ENCODE peak calls at places on chromosomes 5 and 9, in five cellular contexts. One of them, this sample, is unnamed.

GRCh38 chr5:57779383-57780223 is 297.0 kb upstream of the ACTBL2 start:
- DNase-seq in IMR-90: peak; percentile 83
- DNase-seq in esophagus squamous epithelium: no peak
- DNase-seq in CD4-positive, CD25-positive, alpha-beta regulatory T cell: no peak
- DNase-seq in fibroblast of pulmonary artery: peak; percentile 86
- DNase-seq in this sample: peak; percentile 91

GRCh38 chr9:114291064-114291474 is 31.8 kb upstream of the ORM1 start:
- DNase-seq in IMR-90: peak; percentile 67
- DNase-seq in esophagus squamous epithelium: peak; percentile 11
- DNase-seq in CD4-positive, CD25-positive, alpha-beta regulatory T cell: peak; percentile 51
- DNase-seq in fibroblast of pulmonary artery: peak; percentile 71
- DNase-seq in this sample: peak; percentile 74

GRCh38 chr5:149831492-149831891 is 101.4 kb downstream of the PPARGC1B start:
- DNase-seq in esophagus squamous epithelium: no peak
- DNase-seq in fibroblast of pulmonary artery: peak; percentile 39
- DNase-seq in IMR-90: peak; percentile 37
- DNase-seq in CD4-positive, CD25-positive, alpha-beta regulatory T cell: no peak
- DNase-seq in this sample: peak; percentile 22

GRCh38 chr5:157322581-157322980 is 56.7 kb downstream of the CYFIP2 start:
- DNase-seq in CD4-positive, CD25-positive, alpha-beta regulatory T cell: no peak
- DNase-seq in IMR-90: no peak
- DNase-seq in fibroblast of pulmonary artery: no peak
- DNase-seq in esophagus squamous epithelium: no peak
- DNase-seq in this sample: no peak

GRCh38 chr5:78648359-78649219 is at the start of gene LHFPL2:
- DNase-seq in esophagus squamous epithelium: no peak
- DNase-seq in IMR-90: peak; percentile 68
- DNase-seq in CD4-positive, CD25-positive, alpha-beta regulatory T cell: no peak
- DNase-seq in fibroblast of pulmonary artery: peak; percentile 83
- DNase-seq in this sample: peak; percentile 65

GRCh38 chr9:110994771-110995241 is 43.5 kb downstream of the LPAR1 start:
- DNase-seq in fibroblast of pulmonary artery: no peak
- DNase-seq in CD4-positive, CD25-positive, alpha-beta regulatory T cell: no peak
- DNase-seq in esophagus squamous epithelium: no peak
- DNase-seq in IMR-90: peak; percentile 44
- DNase-seq in this sample: peak; percentile 39

GRCh38 chr5:989961-990530 is 18.6 kb upstream of the NKD2 start:
- DNase-seq in fibroblast of pulmonary artery: peak; percentile 61
- DNase-seq in CD4-positive, CD25-positive, alpha-beta regulatory T cell: no peak
- DNase-seq in esophagus squamous epithelium: no peak
- DNase-seq in IMR-90: no peak
- DNase-seq in this sample: no peak

GRCh38 chr9:136228107-136228875 is 17.3 kb downstream of the QSOX2 start:
- DNase-seq in fibroblast of pulmonary artery: peak; percentile 48
- DNase-seq in CD4-positive, CD25-positive, alpha-beta regulatory T cell: no peak
- DNase-seq in esophagus squamous epithelium: no peak
- DNase-seq in IMR-90: peak; percentile 89
- DNase-seq in this sample: peak; percentile 54

GRCh38 chr9:130626249-130626982 is 38.0 kb upstream of the PRDM12 start:
- DNase-seq in esophagus squamous epithelium: no peak
- DNase-seq in IMR-90: no peak
- DNase-seq in CD4-positive, CD25-positive, alpha-beta regulatory T cell: no peak
- DNase-seq in fibroblast of pulmonary artery: no peak
- DNase-seq in this sample: no peak

GRCh38 chr9:75739884-75740611 is 150.4 kb upstream of the PCSK5 start:
- DNase-seq in CD4-positive, CD25-positive, alpha-beta regulatory T cell: no peak
- DNase-seq in esophagus squamous epithelium: no peak
- DNase-seq in IMR-90: no peak
- DNase-seq in fibroblast of pulmonary artery: no peak
- DNase-seq in this sample: no peak

GRCh38 chr9:114122152-114122615 is 23.1 kb upstream of the KIF12 start:
- DNase-seq in esophagus squamous epithelium: no peak
- DNase-seq in IMR-90: no peak
- DNase-seq in CD4-positive, CD25-positive, alpha-beta regulatory T cell: no peak
- DNase-seq in fibroblast of pulmonary artery: no peak
- DNase-seq in this sample: no peak

GRCh38 chr5:128681096-128681495 is 143.1 kb upstream of the FBN2 start:
- DNase-seq in IMR-90: no peak
- DNase-seq in fibroblast of pulmonary artery: peak; percentile 39
- DNase-seq in esophagus squamous epithelium: no peak
- DNase-seq in CD4-positive, CD25-positive, alpha-beta regulatory T cell: no peak
- DNase-seq in this sample: no peak

GRCh38 chr5:103744159-103744558 is 181.6 kb upstream of the NUDT12 start:
- DNase-seq in IMR-90: peak; percentile 46
- DNase-seq in CD4-positive, CD25-positive, alpha-beta regulatory T cell: no peak
- DNase-seq in fibroblast of pulmonary artery: peak; percentile 51
- DNase-seq in esophagus squamous epithelium: no peak
- DNase-seq in this sample: peak; percentile 76

GRCh38 chr5:4879075-4879474 is 261.1 kb upstream of the ADAMTS16 start:
- DNase-seq in IMR-90: no peak
- DNase-seq in esophagus squamous epithelium: no peak
- DNase-seq in CD4-positive, CD25-positive, alpha-beta regulatory T cell: no peak
- DNase-seq in fibroblast of pulmonary artery: no peak
- DNase-seq in this sample: no peak

GRCh38 chr9:109447329-109448076 is 50.6 kb downstream of the PTPN3 start:
- DNase-seq in esophagus squamous epithelium: no peak
- DNase-seq in fibroblast of pulmonary artery: no peak
- DNase-seq in CD4-positive, CD25-positive, alpha-beta regulatory T cell: no peak
- DNase-seq in IMR-90: no peak
- DNase-seq in this sample: no peak

GRCh38 chr5:128315671-128316070 is 222.4 kb downstream of the FBN2 start:
- DNase-seq in IMR-90: no peak
- DNase-seq in CD4-positive, CD25-positive, alpha-beta regulatory T cell: no peak
- DNase-seq in fibroblast of pulmonary artery: no peak
- DNase-seq in esophagus squamous epithelium: no peak
- DNase-seq in this sample: no peak

GRCh38 chr9:72305102-72305546 is 59.9 kb downstream of the ZFAND5 start:
- DNase-seq in fibroblast of pulmonary artery: peak; percentile 69
- DNase-seq in IMR-90: peak; percentile 92
- DNase-seq in esophagus squamous epithelium: peak; percentile 24
- DNase-seq in CD4-positive, CD25-positive, alpha-beta regulatory T cell: no peak
- DNase-seq in this sample: peak; percentile 81

GRCh38 chr5:143176048-143176447 is 227.4 kb downstream of the NR3C1 start:
- DNase-seq in fibroblast of pulmonary artery: no peak
- DNase-seq in IMR-90: peak; percentile 26
- DNase-seq in esophagus squamous epithelium: no peak
- DNase-seq in CD4-positive, CD25-positive, alpha-beta regulatory T cell: no peak
- DNase-seq in this sample: no peak

GRCh38 chr5:72478276-72478675 is 28.9 kb downstream of the ZNF366 start:
- DNase-seq in IMR-90: no peak
- DNase-seq in fibroblast of pulmonary artery: no peak
- DNase-seq in CD4-positive, CD25-positive, alpha-beta regulatory T cell: no peak
- DNase-seq in esophagus squamous epithelium: no peak
- DNase-seq in this sample: no peak

GRCh38 chr5:139637438-139638089 is 10.6 kb upstream of the CXXC5 start:
- DNase-seq in IMR-90: peak; percentile 74
- DNase-seq in fibroblast of pulmonary artery: peak; percentile 76
- DNase-seq in esophagus squamous epithelium: no peak
- DNase-seq in CD4-positive, CD25-positive, alpha-beta regulatory T cell: peak; percentile 30
- DNase-seq in this sample: peak; percentile 82

GRCh38 chr5:147396070-147396469 is 113.8 kb downstream of the DPYSL3 start:
- DNase-seq in esophagus squamous epithelium: no peak
- DNase-seq in IMR-90: no peak
- DNase-seq in fibroblast of pulmonary artery: no peak
- DNase-seq in CD4-positive, CD25-positive, alpha-beta regulatory T cell: no peak
- DNase-seq in this sample: no peak

GRCh38 chr9:38445154-38446043 is 21.1 kb upstream of the IGFBPL1 start:
- DNase-seq in esophagus squamous epithelium: no peak
- DNase-seq in fibroblast of pulmonary artery: no peak
- DNase-seq in IMR-90: no peak
- DNase-seq in CD4-positive, CD25-positive, alpha-beta regulatory T cell: no peak
- DNase-seq in this sample: no peak

GRCh38 chr9:108913391-108913790 is 20.5 kb downstream of the ELP1 start:
- DNase-seq in CD4-positive, CD25-positive, alpha-beta regulatory T cell: no peak
- DNase-seq in fibroblast of pulmonary artery: no peak
- DNase-seq in IMR-90: no peak
- DNase-seq in esophagus squamous epithelium: no peak
- DNase-seq in this sample: no peak

GRCh38 chr5:170404398-170404797 is 15.2 kb upstream of the KCNMB1 start:
- DNase-seq in esophagus squamous epithelium: no peak
- DNase-seq in IMR-90: no peak
- DNase-seq in fibroblast of pulmonary artery: no peak
- DNase-seq in CD4-positive, CD25-positive, alpha-beta regulatory T cell: no peak
- DNase-seq in this sample: no peak

GRCh38 chr5:112351225-112351624 is 67.9 kb downstream of the EPB41L4A start:
- DNase-seq in fibroblast of pulmonary artery: no peak
- DNase-seq in CD4-positive, CD25-positive, alpha-beta regulatory T cell: no peak
- DNase-seq in IMR-90: no peak
- DNase-seq in esophagus squamous epithelium: no peak
- DNase-seq in this sample: no peak

GRCh38 chr5:77138981-77139380 is 51.9 kb upstream of the ZBED3 start:
- DNase-seq in CD4-positive, CD25-positive, alpha-beta regulatory T cell: no peak
- DNase-seq in IMR-90: peak; percentile 10
- DNase-seq in esophagus squamous epithelium: no peak
- DNase-seq in fibroblast of pulmonary artery: peak; percentile 39
- DNase-seq in this sample: no peak

GRCh38 chr9:1580215-1580614 is 434.9 kb upstream of the SMARCA2 start:
- DNase-seq in esophagus squamous epithelium: no peak
- DNase-seq in IMR-90: no peak
- DNase-seq in fibroblast of pulmonary artery: no peak
- DNase-seq in CD4-positive, CD25-positive, alpha-beta regulatory T cell: no peak
- DNase-seq in this sample: no peak

GRCh38 chr9:130461218-130461630 is 16.5 kb downstream of the ASS1 start:
- DNase-seq in IMR-90: peak; percentile 12
- DNase-seq in CD4-positive, CD25-positive, alpha-beta regulatory T cell: peak; percentile 53
- DNase-seq in fibroblast of pulmonary artery: peak; percentile 39
- DNase-seq in esophagus squamous epithelium: no peak
- DNase-seq in this sample: peak; percentile 31

GRCh38 chr5:55232985-55233928 is at the start of gene CCNO:
- DNase-seq in fibroblast of pulmonary artery: peak; percentile 72
- DNase-seq in CD4-positive, CD25-positive, alpha-beta regulatory T cell: peak; percentile 22
- DNase-seq in esophagus squamous epithelium: no peak
- DNase-seq in IMR-90: peak; percentile 66
- DNase-seq in this sample: peak; percentile 61

GRCh38 chr5:56200856-56201638 is 32.1 kb downstream of the ANKRD55 start:
- DNase-seq in CD4-positive, CD25-positive, alpha-beta regulatory T cell: peak; percentile 38
- DNase-seq in esophagus squamous epithelium: no peak
- DNase-seq in IMR-90: peak; percentile 78
- DNase-seq in fibroblast of pulmonary artery: peak; percentile 90
- DNase-seq in this sample: peak; percentile 86

GRCh38 chr5:68074048-68074632 is 141.4 kb upstream of the PIK3R1 start:
- DNase-seq in fibroblast of pulmonary artery: peak; percentile 30
- DNase-seq in IMR-90: no peak
- DNase-seq in esophagus squamous epithelium: no peak
- DNase-seq in CD4-positive, CD25-positive, alpha-beta regulatory T cell: no peak
- DNase-seq in this sample: peak; percentile 12

GRCh38 chr5:154086641-154087040 is 47.9 kb downstream of the MFAP3 start:
- DNase-seq in fibroblast of pulmonary artery: no peak
- DNase-seq in CD4-positive, CD25-positive, alpha-beta regulatory T cell: no peak
- DNase-seq in IMR-90: no peak
- DNase-seq in esophagus squamous epithelium: no peak
- DNase-seq in this sample: peak; percentile 39

GRCh38 chr5:1090538-1090937 is 21.3 kb downstream of the SLC12A7 start:
- DNase-seq in IMR-90: peak; percentile 21
- DNase-seq in CD4-positive, CD25-positive, alpha-beta regulatory T cell: no peak
- DNase-seq in esophagus squamous epithelium: no peak
- DNase-seq in fibroblast of pulmonary artery: peak; percentile 11
- DNase-seq in this sample: peak; percentile 32

GRCh38 chr5:173051746-173052145 is 4.4 kb upstream of the CREBRF start:
- DNase-seq in esophagus squamous epithelium: no peak
- DNase-seq in fibroblast of pulmonary artery: no peak
- DNase-seq in CD4-positive, CD25-positive, alpha-beta regulatory T cell: no peak
- DNase-seq in IMR-90: peak; percentile 83
- DNase-seq in this sample: peak; percentile 45

GRCh38 chr5:38905516-38905915 is 59.7 kb downstream of the OSMR start:
- DNase-seq in CD4-positive, CD25-positive, alpha-beta regulatory T cell: no peak
- DNase-seq in fibroblast of pulmonary artery: no peak
- DNase-seq in IMR-90: peak; percentile 26
- DNase-seq in esophagus squamous epithelium: no peak
- DNase-seq in this sample: peak; percentile 58

GRCh38 chr9:129469188-129469987 is 151.5 kb downstream of the C9orf50 start:
- DNase-seq in CD4-positive, CD25-positive, alpha-beta regulatory T cell: no peak
- DNase-seq in esophagus squamous epithelium: no peak
- DNase-seq in IMR-90: no peak
- DNase-seq in fibroblast of pulmonary artery: no peak
- DNase-seq in this sample: no peak

GRCh38 chr5:6584727-6585126 is 48.1 kb downstream of the NSUN2 start:
- DNase-seq in fibroblast of pulmonary artery: no peak
- DNase-seq in IMR-90: no peak
- DNase-seq in esophagus squamous epithelium: no peak
- DNase-seq in CD4-positive, CD25-positive, alpha-beta regulatory T cell: no peak
- DNase-seq in this sample: no peak
- H3K4me3 ChIP-seq in fibroblast of pulmonary artery: no peak overlapping the region
- H3K4me3 ChIP-seq in IMR-90: no peak overlapping the region
- H3K4me3 ChIP-seq in esophagus squamous epithelium: no peak overlapping the region
- H3K4me3 ChIP-seq in CD4-positive, CD25-positive, alpha-beta regulatory T cell: no peak overlapping the region
- H3K4me3 ChIP-seq in this sample: no peak overlapping the region

GRCh38 chr5:115735108-115735998 is 81.1 kb downstream of the CDO1 start:
- DNase-seq in fibroblast of pulmonary artery: no peak
- DNase-seq in CD4-positive, CD25-positive, alpha-beta regulatory T cell: no peak
- DNase-seq in IMR-90: no peak
- DNase-seq in esophagus squamous epithelium: no peak
- DNase-seq in this sample: no peak
- H3K4me3 ChIP-seq in fibroblast of pulmonary artery: no peak overlapping the region
- H3K4me3 ChIP-seq in CD4-positive, CD25-positive, alpha-beta regulatory T cell: no peak overlapping the region
- H3K4me3 ChIP-seq in IMR-90: no peak overlapping the region
- H3K4me3 ChIP-seq in esophagus squamous epithelium: no peak overlapping the region
- H3K4me3 ChIP-seq in this sample: no peak overlapping the region

GRCh38 chr5:169011009-169011408 is 289.9 kb downstream of the SLIT3 start:
- DNase-seq in CD4-positive, CD25-positive, alpha-beta regulatory T cell: no peak
- DNase-seq in IMR-90: no peak
- DNase-seq in esophagus squamous epithelium: no peak
- DNase-seq in fibroblast of pulmonary artery: no peak
- DNase-seq in this sample: no peak
- H3K4me3 ChIP-seq in CD4-positive, CD25-positive, alpha-beta regulatory T cell: no peak overlapping the region
- H3K4me3 ChIP-seq in IMR-90: no peak overlapping the region
- H3K4me3 ChIP-seq in esophagus squamous epithelium: no peak overlapping the region
- H3K4me3 ChIP-seq in fibroblast of pulmonary artery: no peak overlapping the region
- H3K4me3 ChIP-seq in this sample: no peak overlapping the region

GRCh38 chr5:140967226-140967893 is 1.1 kb downstream of the PCDHAC2 start:
- DNase-seq in IMR-90: no peak
- DNase-seq in CD4-positive, CD25-positive, alpha-beta regulatory T cell: no peak
- DNase-seq in fibroblast of pulmonary artery: no peak
- DNase-seq in esophagus squamous epithelium: no peak
- DNase-seq in this sample: no peak

GRCh38 chr5:140965905-140966292 is 377 bp upstream of the PCDHAC2 start:
- DNase-seq in CD4-positive, CD25-positive, alpha-beta regulatory T cell: no peak
- DNase-seq in esophagus squamous epithelium: no peak
- DNase-seq in fibroblast of pulmonary artery: no peak
- DNase-seq in IMR-90: no peak
- DNase-seq in this sample: no peak

GRCh38 chr5:140966293-140967225 is at the start of gene PCDHAC2:
- DNase-seq in fibroblast of pulmonary artery: peak; percentile 21
- DNase-seq in esophagus squamous epithelium: no peak
- DNase-seq in IMR-90: no peak
- DNase-seq in CD4-positive, CD25-positive, alpha-beta regulatory T cell: no peak
- DNase-seq in this sample: no peak

GRCh38 chr5:140973550-140973949 is 7.3 kb downstream of the PCDHAC2 start:
- DNase-seq in esophagus squamous epithelium: no peak
- DNase-seq in CD4-positive, CD25-positive, alpha-beta regulatory T cell: no peak
- DNase-seq in fibroblast of pulmonary artery: no peak
- DNase-seq in IMR-90: no peak
- DNase-seq in this sample: no peak

GRCh38 chr5:140969880-140970279 is 3.6 kb downstream of the PCDHAC2 start:
- DNase-seq in fibroblast of pulmonary artery: no peak
- DNase-seq in IMR-90: no peak
- DNase-seq in esophagus squamous epithelium: no peak
- DNase-seq in CD4-positive, CD25-positive, alpha-beta regulatory T cell: no peak
- DNase-seq in this sample: no peak
- H3K4me3 ChIP-seq in fibroblast of pulmonary artery: no peak overlapping the region
- H3K4me3 ChIP-seq in IMR-90: no peak overlapping the region
- H3K4me3 ChIP-seq in esophagus squamous epithelium: no peak overlapping the region
- H3K4me3 ChIP-seq in CD4-positive, CD25-positive, alpha-beta regulatory T cell: no peak overlapping the region
- H3K4me3 ChIP-seq in this sample: no peak overlapping the region

This sample was measured in fibroblast of the aortic adventitia.